ENCODE peak calls at places on chromosome 13, in ten cellular contexts. One of them, this sample, is unnamed.

GRCh38 chr13:20431687-20432384 is 93.8 kb downstream of the CRYL1 start:
- DNase-seq in C1 segment of cervical spinal cord: no peak
- DNase-seq in stimulated activated CD8-positive, alpha-beta memory T cell treated with anti-CD3 and anti-CD28 coated beads, Interleukin-2, amount 100 ng/mL, for 48 hours: no peak
- DNase-seq in kidney tubule cell: no peak
- DNase-seq in H7: peak; percentile 13
- DNase-seq in NCI-H1105 treated with DMSO at 0.1 percent for 48 hours: no peak
- DNase-seq in esophagus muscularis mucosa: no peak
- DNase-seq in omental fat pad: no peak
- DNase-seq in M059J: no peak
- DNase-seq in astrocyte of the hippocampus: no peak
- DNase-seq in this sample: no peak

GRCh38 chr13:30114586-30115256 is 192.6 kb downstream of the KATNAL1 start:
- DNase-seq in M059J: peak; percentile 74
- DNase-seq in C1 segment of cervical spinal cord: peak; percentile 80
- DNase-seq in stimulated activated CD8-positive, alpha-beta memory T cell treated with anti-CD3 and anti-CD28 coated beads, Interleukin-2, amount 100 ng/mL, for 48 hours: peak; percentile 93
- DNase-seq in omental fat pad: peak; percentile 92
- DNase-seq in H7: peak; percentile 94
- DNase-seq in kidney tubule cell: peak; percentile 88
- DNase-seq in esophagus muscularis mucosa: peak; percentile 95
- DNase-seq in NCI-H1105 treated with DMSO at 0.1 percent for 48 hours: peak; percentile 73
- DNase-seq in astrocyte of the hippocampus: peak; percentile 94
- DNase-seq in this sample: no peak

GRCh38 chr13:43905435-43906031 is 25.8 kb downstream of the LACC1 start:
- DNase-seq in H7: peak; percentile 62
- DNase-seq in kidney tubule cell: peak; percentile 64
- DNase-seq in esophagus muscularis mucosa: no peak
- DNase-seq in omental fat pad: no peak
- DNase-seq in C1 segment of cervical spinal cord: peak; percentile 31
- DNase-seq in M059J: peak; percentile 64
- DNase-seq in stimulated activated CD8-positive, alpha-beta memory T cell treated with anti-CD3 and anti-CD28 coated beads, Interleukin-2, amount 100 ng/mL, for 48 hours: no peak
- DNase-seq in astrocyte of the hippocampus: peak; percentile 81
- DNase-seq in NCI-H1105 treated with DMSO at 0.1 percent for 48 hours: peak; percentile 52
- DNase-seq in this sample: no peak

GRCh38 chr13:23579886-23580706 is 9.9 kb downstream of the TNFRSF19 start:
- DNase-seq in esophagus muscularis mucosa: no peak
- DNase-seq in omental fat pad: no peak
- DNase-seq in astrocyte of the hippocampus: no peak
- DNase-seq in M059J: peak; percentile 29
- DNase-seq in kidney tubule cell: peak; percentile 20
- DNase-seq in C1 segment of cervical spinal cord: no peak
- DNase-seq in H7: peak; percentile 71
- DNase-seq in stimulated activated CD8-positive, alpha-beta memory T cell treated with anti-CD3 and anti-CD28 coated beads, Interleukin-2, amount 100 ng/mL, for 48 hours: no peak
- DNase-seq in NCI-H1105 treated with DMSO at 0.1 percent for 48 hours: no peak
- DNase-seq in this sample: no peak

GRCh38 chr13:110555601-110556223 is 5.8 kb downstream of the RAB20 start:
- DNase-seq in NCI-H1105 treated with DMSO at 0.1 percent for 48 hours: no peak
- DNase-seq in esophagus muscularis mucosa: no peak
- DNase-seq in stimulated activated CD8-positive, alpha-beta memory T cell treated with anti-CD3 and anti-CD28 coated beads, Interleukin-2, amount 100 ng/mL, for 48 hours: no peak
- DNase-seq in H7: no peak
- DNase-seq in C1 segment of cervical spinal cord: no peak
- DNase-seq in omental fat pad: no peak
- DNase-seq in M059J: no peak
- DNase-seq in astrocyte of the hippocampus: no peak
- DNase-seq in kidney tubule cell: peak; percentile 66
- DNase-seq in this sample: no peak

GRCh38 chr13:50384724-50385123 is 369.5 kb downstream of the KCNRG start:
- DNase-seq in H7: no peak
- DNase-seq in C1 segment of cervical spinal cord: no peak
- DNase-seq in stimulated activated CD8-positive, alpha-beta memory T cell treated with anti-CD3 and anti-CD28 coated beads, Interleukin-2, amount 100 ng/mL, for 48 hours: no peak
- DNase-seq in NCI-H1105 treated with DMSO at 0.1 percent for 48 hours: no peak
- DNase-seq in astrocyte of the hippocampus: no peak
- DNase-seq in esophagus muscularis mucosa: peak; percentile 10
- DNase-seq in M059J: no peak
- DNase-seq in kidney tubule cell: no peak
- DNase-seq in omental fat pad: no peak
- DNase-seq in this sample: no peak

GRCh38 chr13:87677334-87678234 is 6.4 kb downstream of the SLITRK5 start:
- DNase-seq in stimulated activated CD8-positive, alpha-beta memory T cell treated with anti-CD3 and anti-CD28 coated beads, Interleukin-2, amount 100 ng/mL, for 48 hours: no peak
- DNase-seq in omental fat pad: no peak
- DNase-seq in kidney tubule cell: peak; percentile 11
- DNase-seq in NCI-H1105 treated with DMSO at 0.1 percent for 48 hours: peak; percentile 45
- DNase-seq in astrocyte of the hippocampus: peak; percentile 40
- DNase-seq in H7: peak; percentile 75
- DNase-seq in C1 segment of cervical spinal cord: no peak
- DNase-seq in esophagus muscularis mucosa: no peak
- DNase-seq in M059J: no peak
- DNase-seq in this sample: no peak

GRCh38 chr13:67299072-67299635 is 69.0 kb upstream of the PCDH9 start:
- DNase-seq in stimulated activated CD8-positive, alpha-beta memory T cell treated with anti-CD3 and anti-CD28 coated beads, Interleukin-2, amount 100 ng/mL, for 48 hours: no peak
- DNase-seq in esophagus muscularis mucosa: no peak
- DNase-seq in C1 segment of cervical spinal cord: no peak
- DNase-seq in H7: no peak
- DNase-seq in omental fat pad: no peak
- DNase-seq in astrocyte of the hippocampus: peak; percentile 73
- DNase-seq in NCI-H1105 treated with DMSO at 0.1 percent for 48 hours: no peak
- DNase-seq in M059J: peak; percentile 0
- DNase-seq in kidney tubule cell: peak; percentile 97
- DNase-seq in this sample: no peak

GRCh38 chr13:33509642-33510229 is 224.2 kb upstream of the STARD13 start:
- DNase-seq in stimulated activated CD8-positive, alpha-beta memory T cell treated with anti-CD3 and anti-CD28 coated beads, Interleukin-2, amount 100 ng/mL, for 48 hours: no peak
- DNase-seq in astrocyte of the hippocampus: peak; percentile 16
- DNase-seq in H7: no peak
- DNase-seq in C1 segment of cervical spinal cord: no peak
- DNase-seq in NCI-H1105 treated with DMSO at 0.1 percent for 48 hours: no peak
- DNase-seq in kidney tubule cell: peak; percentile 29
- DNase-seq in M059J: peak; percentile 83
- DNase-seq in esophagus muscularis mucosa: peak; percentile 92
- DNase-seq in omental fat pad: no peak
- DNase-seq in this sample: no peak

GRCh38 chr13:57408312-57408711 is 223.2 kb upstream of the PCDH17 start:
- DNase-seq in NCI-H1105 treated with DMSO at 0.1 percent for 48 hours: no peak
- DNase-seq in kidney tubule cell: no peak
- DNase-seq in esophagus muscularis mucosa: no peak
- DNase-seq in M059J: no peak
- DNase-seq in omental fat pad: no peak
- DNase-seq in H7: no peak
- DNase-seq in C1 segment of cervical spinal cord: no peak
- DNase-seq in stimulated activated CD8-positive, alpha-beta memory T cell treated with anti-CD3 and anti-CD28 coated beads, Interleukin-2, amount 100 ng/mL, for 48 hours: no peak
- DNase-seq in astrocyte of the hippocampus: no peak
- DNase-seq in this sample: no peak

GRCh38 chr13:45367358-45367757 is 26.4 kb upstream of the TPT1 start:
- DNase-seq in M059J: peak; percentile 95
- DNase-seq in C1 segment of cervical spinal cord: no peak
- DNase-seq in kidney tubule cell: peak; percentile 99
- DNase-seq in esophagus muscularis mucosa: no peak
- DNase-seq in stimulated activated CD8-positive, alpha-beta memory T cell treated with anti-CD3 and anti-CD28 coated beads, Interleukin-2, amount 100 ng/mL, for 48 hours: peak; percentile 85
- DNase-seq in H7: peak; percentile 63
- DNase-seq in omental fat pad: peak; percentile 53
- DNase-seq in astrocyte of the hippocampus: peak; percentile 85
- DNase-seq in NCI-H1105 treated with DMSO at 0.1 percent for 48 hours: no peak
- DNase-seq in this sample: no peak

GRCh38 chr13:74329978-74330377 is 195.8 kb upstream of the KLF12 start:
- DNase-seq in M059J: peak; percentile 55
- DNase-seq in H7: no peak
- DNase-seq in esophagus muscularis mucosa: no peak
- DNase-seq in stimulated activated CD8-positive, alpha-beta memory T cell treated with anti-CD3 and anti-CD28 coated beads, Interleukin-2, amount 100 ng/mL, for 48 hours: no peak
- DNase-seq in NCI-H1105 treated with DMSO at 0.1 percent for 48 hours: no peak
- DNase-seq in astrocyte of the hippocampus: no peak
- DNase-seq in C1 segment of cervical spinal cord: no peak
- DNase-seq in kidney tubule cell: peak; percentile 10
- DNase-seq in omental fat pad: no peak
- DNase-seq in this sample: no peak